ENCODE peak calls at places on chromosomes 4 and X, in four cellular contexts. A is MM.1S, H is A549, I is tibial artery. B is an unnamed sample.
A peak's percentile ranks its signal among the peaks of the same experiment; 100 is the strongest.

GRCh38 chr4:169024762-169025161 is 14.7 kb upstream of the CBR4 start:
- DNase-seq in H (peak; percentile 43), I (no peak), A (peak; percentile 46), B (no peak)

GRCh38 chrX:133783273-133783672 is 202.1 kb downstream of the GPC3 start:
- DNase-seq in H (no peak), I (no peak), A (no peak), B (no peak)

GRCh38 chr4:14167876-14168510 is 540.5 kb upstream of the BOD1L1 start:
- DNase-seq in H (no peak), A (no peak), I (no peak), B (no peak)

GRCh38 chrX:48956728-48957414 is 536 bp downstream of the OTUD5 start:
- DNase-seq in A (peak; percentile 27), I (no peak), H (no peak), B (no peak)

GRCh38 chr4:75745721-75746199 is 21.4 kb downstream of the USO1 start:
- DNase-seq in I (no peak), A (no peak), H (no peak), B (no peak)

GRCh38 chr4:141132689-141133145 is 552 bp downstream of the RNF150 start:
- DNase-seq in I (no peak), H (no peak), A (no peak), B (peak; percentile 59)

GRCh38 chr4:78720994-78721677 is 55.0 kb upstream of the BMP2K start:
- DNase-seq in A (peak; percentile 81), H (no peak), I (peak; percentile 23), B (peak; percentile 22)

GRCh38 chr4:47413515-47413914 is 50.0 kb downstream of the COMMD8 start:
- DNase-seq in H (no peak), I (no peak), A (no peak), B (no peak)

GRCh38 chr4:122218762-122219161 is 66.6 kb downstream of the BLTP1 start:
- DNase-seq in I (no peak), H (peak; percentile 1), A (no peak), B (no peak)

GRCh38 chrX:132413459-132413858 is 75.4 kb downstream of the MBNL3 start:
- DNase-seq in H (peak; percentile 3), A (no peak), I (no peak), B (no peak)

GRCh38 chr4:158169931-158170690 is 2.7 kb downstream of the GASK1B start:
- DNase-seq in H (no peak), I (no peak), A (no peak), B (no peak)

GRCh38 chrX:55088795-55089489 is at the start of gene PAGE2:
- DNase-seq in I (no peak), H (no peak), A (no peak), B (no peak)

GRCh38 chrX:133608406-133608805 is 193.1 kb upstream of the GPC4 start:
- DNase-seq in H (no peak), I (no peak), A (peak; percentile 63), B (no peak)

GRCh38 chr4:1487106-1487505 is 80.9 kb upstream of the NKX1-1 start:
- DNase-seq in I (no peak), A (no peak), H (no peak), B (no peak)

GRCh38 chr4:136939781-136940180 is 592.5 kb downstream of the PCDH18 start:
- DNase-seq in H (no peak), I (no peak), A (no peak), B (no peak)

GRCh38 chr4:37760840-37761239 is 65.6 kb upstream of the PGM2 start:
- DNase-seq in H (no peak), I (no peak), A (no peak), B (no peak)

GRCh38 chrX:10679387-10679786 is 59.0 kb upstream of the MID1 start:
- DNase-seq in H (no peak), A (no peak), I (no peak), B (no peak)

GRCh38 chrX:28126886-28127285 is 145.6 kb upstream of the DCAF8L1 start:
- DNase-seq in A (no peak), H (no peak), I (no peak), B (no peak)

GRCh38 chr4:184148871-184149637 is 68.6 kb downstream of the ENPP6 start:
- DNase-seq in A (no peak), H (no peak), I (no peak), B (no peak)

GRCh38 chr4:86223472-86223871 is 136.4 kb downstream of the MAPK10 start:
- DNase-seq in I (no peak), A (peak; percentile 37), H (peak; percentile 60), B (no peak)

GRCh38 chrX:56788717-56789122 is 59.7 kb downstream of the NBDY start:
- DNase-seq in I (no peak), H (no peak), A (peak; percentile 67), B (no peak)

GRCh38 chrX:69024931-69025330 is 140.3 kb downstream of the PJA1 start:
- DNase-seq in H (no peak), A (no peak), I (peak; percentile 79), B (peak; percentile 78)

GRCh38 chr4:176065365-176066249 is at the start of gene WDR17:
- DNase-seq in A (peak; percentile 97), I (peak; percentile 89), H (peak; percentile 90), B (peak; percentile 82)

GRCh38 chr4:6955261-6955911 is 45.8 kb downstream of the TBC1D14 start:
- DNase-seq in A (no peak), H (no peak), I (no peak), B (no peak)

GRCh38 chr4:165834116-165834515 is 38.9 kb upstream of the TLL1 start:
- DNase-seq in A (no peak), H (no peak), I (no peak), B (no peak)

GRCh38 chr4:67624939-67625338 is 66.4 kb downstream of the STAP1 start:
- DNase-seq in H (no peak), I (no peak), A (no peak), B (no peak)

GRCh38 chr4:189124149-189124758 is 816.4 kb upstream of the FRG1 start:
- DNase-seq in I (no peak), A (peak; percentile 55), H (peak; percentile 58), B (no peak)

GRCh38 chr4:133581971-133582619 is 433.0 kb downstream of the PCDH10 start:
- DNase-seq in A (no peak), H (no peak), I (no peak), B (no peak)

GRCh38 chr4:22202351-22203343 is 254.1 kb upstream of the KCNIP4 start:
- DNase-seq in A (no peak), H (no peak), I (no peak), B (no peak)

GRCh38 chrX:148806145-148806868 is 305.9 kb downstream of the AFF2 start:
- DNase-seq in I (no peak), H (no peak), A (no peak), B (no peak)

GRCh38 chrX:129613596-129613995 is 41.2 kb downstream of the APLN start:
- DNase-seq in H (no peak), I (no peak), A (no peak), B (no peak)

GRCh38 chrX:46208225-46208854 is 336.9 kb downstream of the ZNF674 start:
- DNase-seq in H (no peak), A (peak; percentile 74), I (no peak), B (no peak)

GRCh38 chrX:276588-277171 is 4.5 kb upstream of the PLCXD1 start:
- DNase-seq in I (peak; percentile 22), A (no peak), H (peak; percentile 58), B (no peak)

GRCh38 chrX:115948018-115948923 is 222.3 kb upstream of the AGTR2 start:
- DNase-seq in A (peak; percentile 42), I (no peak), H (no peak), B (no peak)

GRCh38 chrX:67543818-67544217 is at the start of gene AR:
- DNase-seq in I (peak; percentile 78), A (no peak), H (peak; percentile 74), B (peak; percentile 72)

GRCh38 chr4:52946811-52947210 is 84.7 kb downstream of the RASL11B start:
- DNase-seq in I (no peak), H (no peak), A (no peak), B (peak; percentile 36)

GRCh38 chr4:98682719-98683118 is 24.3 kb upstream of the TSPAN5 start:
- DNase-seq in A (no peak), I (no peak), H (no peak), B (no peak)

GRCh38 chrX:10062352-10062751 is 94.4 kb upstream of the CLCN4 start:
- DNase-seq in I (no peak), A (no peak), H (no peak), B (no peak)

GRCh38 chrX:38804481-38805293 is 3.4 kb downstream of the MID1IP1 start:
- DNase-seq in H (peak; percentile 40), I (peak; percentile 19), A (peak; percentile 29), B (peak; percentile 33)

DNA sequence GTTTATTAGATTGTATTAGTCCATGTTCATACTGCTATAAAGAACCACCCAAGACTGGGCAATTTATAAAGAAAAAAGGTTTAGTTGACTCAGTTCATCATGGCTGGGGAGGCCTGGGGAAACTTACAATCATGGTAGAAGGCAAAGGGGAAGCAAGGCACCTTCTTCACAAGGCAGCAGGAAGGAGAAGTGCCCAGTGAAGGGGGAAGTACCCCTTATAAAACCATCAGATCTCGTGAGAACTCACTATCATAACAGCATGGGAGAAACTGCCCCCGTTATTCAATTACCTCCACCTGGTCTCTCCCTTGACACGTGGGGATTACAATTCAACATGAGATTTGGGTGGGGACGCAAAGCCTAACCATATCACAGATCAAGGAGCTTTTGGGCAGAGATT is 8.1 kb upstream of the HSD17B13 start:
- DNase-seq in I (no peak), A (no peak), H (no peak), B (no peak)
- H3K9me3 ChIP-seq in I (peaks cover 13% of the 10 kb centered on the region), A (no peaks in the 10 kb centered on the region), H (peaks cover 16% of the 10 kb centered on the region), B (peaks cover 44% of the 10 kb centered on the region)

GRCh38 chrX:5959286-5959685 is 269.4 kb downstream of the NLGN4X start:
- DNase-seq in A (no peak), H (no peak), I (no peak), B (no peak)
- H3K4me1 ChIP-seq in A (no peaks in the 10 kb centered on the region), H (no peaks in the 10 kb centered on the region), I (no peaks in the 10 kb centered on the region), B (no peaks in the 10 kb centered on the region)

GRCh38 chrX:3960952-3961351 is 247.5 kb upstream of the PRKX start:
- DNase-seq in I (no peak), A (no peak), H (no peak), B (no peak)

GRCh38 chrX:3963980-3964379 is 250.5 kb upstream of the PRKX start:
- DNase-seq in H (no peak), A (peak; percentile 7), I (no peak), B (no peak)

GRCh38 chrX:3962511-3963350 is 249.3 kb upstream of the PRKX start:
- DNase-seq in I (no peak), A (peak; percentile 34), H (peak; percentile 7), B (no peak)
- TF ChIP-seq CTCF in I (peak; percentile 16), A (peak; percentile 56), H (peak; percentile 85), B (peak; percentile 41)

GRCh38 chr4:69497886-69498395 is 2.2 kb upstream of the UGT2B4 start:
- DNase-seq in I (no peak), H (no peak), A (no peak), B (no peak)

GRCh38 chr4:69493515-69493914 is 2.2 kb downstream of the UGT2B4 start:
- DNase-seq in H (no peak), I (no peak), A (no peak), B (no peak)

DNA sequence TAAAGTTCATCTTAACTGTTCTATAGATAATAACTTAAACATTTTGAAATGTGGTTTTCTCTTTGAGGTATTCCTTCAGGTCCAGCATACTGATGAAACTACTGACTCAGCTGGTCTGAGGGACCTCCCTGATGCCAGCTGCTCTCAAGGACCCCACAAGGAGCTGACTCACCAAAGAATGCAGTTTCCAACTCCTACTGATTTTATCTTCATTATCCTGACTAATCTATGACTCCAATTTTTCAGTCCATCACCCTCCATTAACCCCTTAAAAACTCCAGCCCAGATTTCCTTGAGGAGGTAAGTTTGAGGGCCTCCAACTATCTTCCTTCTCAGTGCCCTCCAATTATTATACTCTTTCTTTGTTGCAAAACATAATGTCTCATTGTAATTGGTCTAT is 1.4 kb upstream of the UGT2B4 start:
- DNase-seq in A (peak; percentile 22), I (no peak), H (no peak), B (no peak)
- H3K9me3 ChIP-seq in A (no peaks in the 10 kb centered on the region), I (no peaks in the 10 kb centered on the region), H (no peaks in the 10 kb centered on the region), B (peaks cover 7% of the 10 kb centered on the region)

B was measured in left ventricle myocardium inferior.